ENCODE peak calls at places on chromosomes 13 and 19, in eight cellular contexts. One of them, this sample, is unnamed.

GRCh38 chr19:55831846-55832245 is at the start of gene NLRP11:
- DNase-seq in stimulated activated CD4-positive, alpha-beta T cell treated with anti-CD3 and anti-CD28 coated beads, Interleukin-2, amount 100 ng/mL, for 48 hours: no peak
- DNase-seq in effector CD4-positive, alpha-beta T cell: no peak
- DNase-seq in activated CD4-positive, CD25-positive, alpha-beta regulatory T cell treated with anti-CD3 and anti-CD28 coated beads, Interleukin-2, amount 50 U/mL, for 16 hours: no peak
- DNase-seq in fibroblast of the conjunctiva: no peak
- DNase-seq in COR-L47: no peak
- DNase-seq in AG09319: no peak
- DNase-seq in fibroblast of mammary gland: no peak
- DNase-seq in this sample: no peak

GRCh38 chr19:41735071-41735623 is 20.2 kb upstream of the CEACAM6 start:
- DNase-seq in stimulated activated CD4-positive, alpha-beta T cell treated with anti-CD3 and anti-CD28 coated beads, Interleukin-2, amount 100 ng/mL, for 48 hours: no peak
- DNase-seq in effector CD4-positive, alpha-beta T cell: no peak
- DNase-seq in activated CD4-positive, CD25-positive, alpha-beta regulatory T cell treated with anti-CD3 and anti-CD28 coated beads, Interleukin-2, amount 50 U/mL, for 16 hours: no peak
- DNase-seq in fibroblast of the conjunctiva: no peak
- DNase-seq in COR-L47: no peak
- DNase-seq in AG09319: no peak
- DNase-seq in fibroblast of mammary gland: no peak
- DNase-seq in this sample: no peak

GRCh38 chr19:31317098-31317497 is 32.1 kb downstream of the TSHZ3 start:
- DNase-seq in stimulated activated CD4-positive, alpha-beta T cell treated with anti-CD3 and anti-CD28 coated beads, Interleukin-2, amount 100 ng/mL, for 48 hours: no peak
- DNase-seq in effector CD4-positive, alpha-beta T cell: no peak
- DNase-seq in activated CD4-positive, CD25-positive, alpha-beta regulatory T cell treated with anti-CD3 and anti-CD28 coated beads, Interleukin-2, amount 50 U/mL, for 16 hours: no peak
- DNase-seq in fibroblast of the conjunctiva: no peak
- DNase-seq in COR-L47: no peak
- DNase-seq in AG09319: no peak
- DNase-seq in fibroblast of mammary gland: no peak
- DNase-seq in this sample: no peak

GRCh38 chr13:23617551-23618014 is 47.4 kb downstream of the TNFRSF19 start:
- DNase-seq in stimulated activated CD4-positive, alpha-beta T cell treated with anti-CD3 and anti-CD28 coated beads, Interleukin-2, amount 100 ng/mL, for 48 hours: no peak
- DNase-seq in effector CD4-positive, alpha-beta T cell: no peak
- DNase-seq in activated CD4-positive, CD25-positive, alpha-beta regulatory T cell treated with anti-CD3 and anti-CD28 coated beads, Interleukin-2, amount 50 U/mL, for 16 hours: no peak
- DNase-seq in fibroblast of the conjunctiva: peak; percentile 28
- DNase-seq in COR-L47: no peak
- DNase-seq in AG09319: no peak
- DNase-seq in fibroblast of mammary gland: peak; percentile 61
- DNase-seq in this sample: no peak

GRCh38 chr13:99086149-99086868 is 108.4 kb upstream of the DOCK9 start:
- DNase-seq in stimulated activated CD4-positive, alpha-beta T cell treated with anti-CD3 and anti-CD28 coated beads, Interleukin-2, amount 100 ng/mL, for 48 hours: peak; percentile 63
- DNase-seq in effector CD4-positive, alpha-beta T cell: peak; percentile 60
- DNase-seq in activated CD4-positive, CD25-positive, alpha-beta regulatory T cell treated with anti-CD3 and anti-CD28 coated beads, Interleukin-2, amount 50 U/mL, for 16 hours: peak; percentile 31
- DNase-seq in fibroblast of the conjunctiva: no peak
- DNase-seq in COR-L47: peak; percentile 48
- DNase-seq in AG09319: no peak
- DNase-seq in fibroblast of mammary gland: peak; percentile 51
- DNase-seq in this sample: no peak

GRCh38 chr13:112174476-112175110 is 107.6 kb downstream of the SOX1 start:
- DNase-seq in stimulated activated CD4-positive, alpha-beta T cell treated with anti-CD3 and anti-CD28 coated beads, Interleukin-2, amount 100 ng/mL, for 48 hours: no peak
- DNase-seq in effector CD4-positive, alpha-beta T cell: no peak
- DNase-seq in activated CD4-positive, CD25-positive, alpha-beta regulatory T cell treated with anti-CD3 and anti-CD28 coated beads, Interleukin-2, amount 50 U/mL, for 16 hours: no peak
- DNase-seq in fibroblast of the conjunctiva: no peak
- DNase-seq in COR-L47: no peak
- DNase-seq in AG09319: no peak
- DNase-seq in fibroblast of mammary gland: no peak
- DNase-seq in this sample: peak; percentile 2

GRCh38 chr13:47549219-47549752 is 451.8 kb downstream of the SUCLA2 start:
- DNase-seq in stimulated activated CD4-positive, alpha-beta T cell treated with anti-CD3 and anti-CD28 coated beads, Interleukin-2, amount 100 ng/mL, for 48 hours: no peak
- DNase-seq in effector CD4-positive, alpha-beta T cell: no peak
- DNase-seq in activated CD4-positive, CD25-positive, alpha-beta regulatory T cell treated with anti-CD3 and anti-CD28 coated beads, Interleukin-2, amount 50 U/mL, for 16 hours: no peak
- DNase-seq in fibroblast of the conjunctiva: no peak
- DNase-seq in COR-L47: no peak
- DNase-seq in AG09319: no peak
- DNase-seq in fibroblast of mammary gland: peak; percentile 11
- DNase-seq in this sample: no peak

GRCh38 chr19:45413497-45413896 is 7.1 kb downstream of the POLR1G start:
- DNase-seq in stimulated activated CD4-positive, alpha-beta T cell treated with anti-CD3 and anti-CD28 coated beads, Interleukin-2, amount 100 ng/mL, for 48 hours: no peak
- DNase-seq in effector CD4-positive, alpha-beta T cell: no peak
- DNase-seq in activated CD4-positive, CD25-positive, alpha-beta regulatory T cell treated with anti-CD3 and anti-CD28 coated beads, Interleukin-2, amount 50 U/mL, for 16 hours: no peak
- DNase-seq in fibroblast of the conjunctiva: no peak
- DNase-seq in COR-L47: no peak
- DNase-seq in AG09319: no peak
- DNase-seq in fibroblast of mammary gland: peak; percentile 36
- DNase-seq in this sample: no peak

GRCh38 chr13:113938716-113939115 is 35.2 kb downstream of the C13orf46 start:
- DNase-seq in stimulated activated CD4-positive, alpha-beta T cell treated with anti-CD3 and anti-CD28 coated beads, Interleukin-2, amount 100 ng/mL, for 48 hours: no peak
- DNase-seq in effector CD4-positive, alpha-beta T cell: no peak
- DNase-seq in activated CD4-positive, CD25-positive, alpha-beta regulatory T cell treated with anti-CD3 and anti-CD28 coated beads, Interleukin-2, amount 50 U/mL, for 16 hours: no peak
- DNase-seq in fibroblast of the conjunctiva: no peak
- DNase-seq in COR-L47: peak; percentile 93
- DNase-seq in AG09319: no peak
- DNase-seq in fibroblast of mammary gland: no peak
- DNase-seq in this sample: no peak

GRCh38 chr19:6060600-6061391 is 49.5 kb downstream of the RFX2 start:
- DNase-seq in stimulated activated CD4-positive, alpha-beta T cell treated with anti-CD3 and anti-CD28 coated beads, Interleukin-2, amount 100 ng/mL, for 48 hours: peak; percentile 23
- DNase-seq in effector CD4-positive, alpha-beta T cell: peak; percentile 49
- DNase-seq in activated CD4-positive, CD25-positive, alpha-beta regulatory T cell treated with anti-CD3 and anti-CD28 coated beads, Interleukin-2, amount 50 U/mL, for 16 hours: peak; percentile 16
- DNase-seq in fibroblast of the conjunctiva: no peak
- DNase-seq in COR-L47: no peak
- DNase-seq in AG09319: no peak
- DNase-seq in fibroblast of mammary gland: peak; percentile 41
- DNase-seq in this sample: no peak

GRCh38 chr13:79988573-79988972 is 352.4 kb downstream of the SPRY2 start:
- DNase-seq in stimulated activated CD4-positive, alpha-beta T cell treated with anti-CD3 and anti-CD28 coated beads, Interleukin-2, amount 100 ng/mL, for 48 hours: no peak
- DNase-seq in effector CD4-positive, alpha-beta T cell: no peak
- DNase-seq in activated CD4-positive, CD25-positive, alpha-beta regulatory T cell treated with anti-CD3 and anti-CD28 coated beads, Interleukin-2, amount 50 U/mL, for 16 hours: no peak
- DNase-seq in fibroblast of the conjunctiva: peak; percentile 4
- DNase-seq in COR-L47: no peak
- DNase-seq in AG09319: no peak
- DNase-seq in fibroblast of mammary gland: peak; percentile 70
- DNase-seq in this sample: no peak

GRCh38 chr19:18895038-18895827 is 725 bp downstream of the CERS1 start:
- DNase-seq in stimulated activated CD4-positive, alpha-beta T cell treated with anti-CD3 and anti-CD28 coated beads, Interleukin-2, amount 100 ng/mL, for 48 hours: no peak
- DNase-seq in effector CD4-positive, alpha-beta T cell: no peak
- DNase-seq in activated CD4-positive, CD25-positive, alpha-beta regulatory T cell treated with anti-CD3 and anti-CD28 coated beads, Interleukin-2, amount 50 U/mL, for 16 hours: no peak
- DNase-seq in fibroblast of the conjunctiva: peak; percentile 17
- DNase-seq in COR-L47: peak; percentile 34
- DNase-seq in AG09319: no peak
- DNase-seq in fibroblast of mammary gland: peak; percentile 34
- DNase-seq in this sample: no peak

GRCh38 chr13:38577048-38577447 is 109.8 kb upstream of the FREM2 start:
- DNase-seq in stimulated activated CD4-positive, alpha-beta T cell treated with anti-CD3 and anti-CD28 coated beads, Interleukin-2, amount 100 ng/mL, for 48 hours: no peak
- DNase-seq in effector CD4-positive, alpha-beta T cell: no peak
- DNase-seq in activated CD4-positive, CD25-positive, alpha-beta regulatory T cell treated with anti-CD3 and anti-CD28 coated beads, Interleukin-2, amount 50 U/mL, for 16 hours: no peak
- DNase-seq in fibroblast of the conjunctiva: no peak
- DNase-seq in COR-L47: no peak
- DNase-seq in AG09319: no peak
- DNase-seq in fibroblast of mammary gland: peak; percentile 5
- DNase-seq in this sample: no peak

GRCh38 chr19:46180701-46181385 is 32.8 kb downstream of the IGFL2 start:
- DNase-seq in stimulated activated CD4-positive, alpha-beta T cell treated with anti-CD3 and anti-CD28 coated beads, Interleukin-2, amount 100 ng/mL, for 48 hours: no peak
- DNase-seq in effector CD4-positive, alpha-beta T cell: no peak
- DNase-seq in activated CD4-positive, CD25-positive, alpha-beta regulatory T cell treated with anti-CD3 and anti-CD28 coated beads, Interleukin-2, amount 50 U/mL, for 16 hours: no peak
- DNase-seq in fibroblast of the conjunctiva: peak; percentile 34
- DNase-seq in COR-L47: no peak
- DNase-seq in AG09319: no peak
- DNase-seq in fibroblast of mammary gland: peak; percentile 77
- DNase-seq in this sample: no peak

This sample was measured in SK-N-MC.